ENCODE peak calls at places on chromosomes 4 and X, in six cellular contexts. H is astrocyte of the spinal cord, T is GM12865, X is OCI-LY7, U is MM.1S, I is lower lobe of right lung. J is an unnamed sample.

GRCh38 chr4:184261246-184261645 is 43.6 kb upstream of the ENPP6 start:
- DNase-seq in H (no peak), T (no peak), X (no peak), U (no peak), I (no peak), J (no peak)

GRCh38 chr4:88820723-88821368 is 123.2 kb upstream of the NAP1L5 start:
- DNase-seq in H (no peak), T (no peak), X (no peak), U (no peak), I (no peak), J (no peak)

GRCh38 chr4:119039779-119040178 is 95.9 kb upstream of the MYOZ2 start:
- DNase-seq in H (no peak), T (no peak), X (peak), U (no peak), I (no peak), J (no peak)

GRCh38 chr4:173334891-173335754 is 965 bp upstream of the HMGB2 start:
- DNase-seq in H (peak), T (peak), X (peak), U (peak), I (peak), J (no peak)

GRCh38 chrX:129984196-129984962 is 1.9 kb downstream of the BCORL1 start:
- DNase-seq in H (no peak), T (peak), X (peak), U (no peak), I (peak), J (peak)

GRCh38 chr4:110163327-110164070 is 34.9 kb downstream of the ELOVL6 start:
- DNase-seq in H (peak), T (no peak), X (no peak), U (no peak), I (no peak), J (no peak)

GRCh38 chrX:149527705-149528104 is 13.1 kb upstream of the EOLA1 start:
- DNase-seq in H (peak), T (peak), X (peak), U (peak), I (no peak), J (no peak)

GRCh38 chrX:42384956-42385355 is 393.0 kb downstream of the PPP1R2C start:
- DNase-seq in H (no peak), T (no peak), X (no peak), U (no peak), I (no peak), J (no peak)

GRCh38 chr4:180380733-180381132 is 1862.5 kb upstream of the TENM3 start:
- DNase-seq in H (peak), T (no peak), X (no peak), U (no peak), I (no peak), J (no peak)

GRCh38 chr4:173448103-173448502 is 49.2 kb upstream of the SCRG1 start:
- DNase-seq in H (no peak), T (no peak), X (no peak), U (no peak), I (no peak), J (no peak)

GRCh38 chr4:15961778-15962510 is 1.0 kb downstream of the FGFBP2 start:
- DNase-seq in H (no peak), T (no peak), X (no peak), U (no peak), I (no peak), J (no peak)

GRCh38 chr4:151012836-151013235 is 2.2 kb downstream of the LRBA start:
- DNase-seq in H (peak), T (peak), X (peak), U (no peak), I (no peak), J (no peak)

GRCh38 chrX:139739138-139739537 is 31.2 kb upstream of the MCF2 start:
- DNase-seq in H (peak), T (peak), X (no peak), U (peak), I (no peak), J (no peak)

GRCh38 chr4:17722361-17722710 is 59.1 kb downstream of the FAM184B start:
- DNase-seq in H (no peak), T (no peak), X (no peak), U (no peak), I (no peak), J (no peak)

GRCh38 chrX:106042296-106042695 is 3.8 kb upstream of the SERPINA7 start:
- DNase-seq in H (no peak), T (no peak), X (no peak), U (no peak), I (no peak), J (no peak)

GRCh38 chr4:41174444-41174843 is 39.9 kb downstream of the APBB2 start:
- DNase-seq in H (no peak), T (no peak), X (peak), U (no peak), I (no peak), J (no peak)

GRCh38 chrX:9253211-9253610 is 211.6 kb upstream of the TBL1X start:
- DNase-seq in H (no peak), T (no peak), X (no peak), U (no peak), I (no peak), J (no peak)

GRCh38 chr4:108607426-108607825 is 12.9 kb upstream of the RPL34 start:
- DNase-seq in H (no peak), T (no peak), X (no peak), U (no peak), I (no peak), J (no peak)

GRCh38 chr4:47550899-47551548 is 65.9 kb downstream of the ATP10D start:
- DNase-seq in H (no peak), T (no peak), X (no peak), U (no peak), I (no peak), J (no peak)

GRCh38 chr4:22637306-22637705 is 55.4 kb upstream of the GBA3 start:
- DNase-seq in H (no peak), T (no peak), X (no peak), U (no peak), I (no peak), J (no peak)

GRCh38 chr4:81838586-81838985 is 366.9 kb upstream of the RASGEF1B start:
- DNase-seq in H (no peak), T (no peak), X (no peak), U (no peak), I (no peak), J (no peak)

GRCh38 chr4:174217273-174218126 is 66.0 kb downstream of the FBXO8 start:
- DNase-seq in H (peak), T (no peak), X (no peak), U (no peak), I (no peak), J (no peak)

GRCh38 chr4:15378055-15378454 is 49.8 kb upstream of the C1QTNF7 start:
- DNase-seq in H (no peak), T (no peak), X (no peak), U (no peak), I (no peak), J (no peak)

GRCh38 chr4:13940921-13941320 is 313.4 kb upstream of the BOD1L1 start:
- DNase-seq in H (no peak), T (no peak), X (no peak), U (no peak), I (no peak), J (no peak)

GRCh38 chrX:71859637-71860036 is 51.0 kb upstream of the NHSL2 start:
- DNase-seq in H (peak), T (peak), X (peak), U (peak), I (no peak), J (no peak)

GRCh38 chr4:167428172-167428571 is 193.9 kb upstream of the SPOCK3 start:
- DNase-seq in H (peak), T (no peak), X (no peak), U (no peak), I (no peak), J (no peak)

GRCh38 chr4:73897380-73898136 is 28.4 kb downstream of the CXCL1 start:
- DNase-seq in H (peak), T (no peak), X (no peak), U (no peak), I (no peak), J (no peak)

GRCh38 chr4:1384675-1385372 is 21.4 kb downstream of the NKX1-1 start:
- DNase-seq in H (no peak), T (no peak), X (no peak), U (no peak), I (peak), J (peak)

GRCh38 chr4:36165256-36166005 is 78.9 kb downstream of the ARAP2 start:
- DNase-seq in H (peak), T (no peak), X (no peak), U (no peak), I (no peak), J (no peak)

GRCh38 chr4:177348348-177348747 is 38.7 kb downstream of the NEIL3 start:
- DNase-seq in H (no peak), T (no peak), X (no peak), U (no peak), I (no peak), J (no peak)

GRCh38 chr4:78606035-78606434 is 54.5 kb downstream of the ANXA3 start:
- DNase-seq in H (no peak), T (no peak), X (no peak), U (no peak), I (no peak), J (no peak)
- TF ChIP-seq CTCF in H (no peak), T (no peak), X (no peak), U (no peak), I (no peak), J (no peak)

GRCh38 chr4:24910504-24910903 is 2.3 kb downstream of the CCDC149 start:
- DNase-seq in H (peak), T (no peak), X (no peak), U (no peak), I (no peak), J (no peak)
- TF ChIP-seq CTCF in H (no peak), T (no peak), X (no peak), U (no peak), I (no peak), J (no peak)

DNA sequence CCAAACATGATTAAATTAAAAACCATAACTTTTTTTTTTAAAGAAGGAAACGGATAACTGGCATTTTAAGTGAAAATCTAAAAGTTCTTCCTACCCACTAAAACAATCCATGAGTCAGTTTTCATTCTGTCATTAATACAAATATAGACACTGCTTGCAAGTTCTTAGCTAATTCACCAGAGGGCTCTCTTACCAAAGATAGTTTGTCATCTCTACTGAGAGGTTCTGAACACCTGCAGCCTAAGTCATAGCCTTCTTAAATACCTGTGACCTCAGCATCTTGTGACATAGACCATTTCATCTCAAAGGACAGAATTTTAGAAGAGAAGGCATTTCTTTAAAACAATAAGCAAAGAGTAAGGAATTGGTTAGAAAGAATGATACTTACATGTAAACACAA is 65.3 kb upstream of the FAM120C start:
- DNase-seq in H (peak), T (peak), X (peak), U (peak), I (no peak), J (no peak)
- TF ChIP-seq CTCF in H (peak), T (no peak), X (peak), U (peak), I (peak), J (no peak)

GRCh38 chr4:4299006-4299405 is 9.0 kb downstream of the ZBTB49 start:
- DNase-seq in H (no peak), T (no peak), X (no peak), U (no peak), I (no peak), J (no peak)
- TF ChIP-seq CTCF in H (no peak), T (no peak), X (no peak), U (no peak), I (no peak), J (no peak)